ENCODE peak calls at places on chromosome 16, in ten cellular contexts. N is M059J; Q is HEK293T; A is T1000; O is Peyer's patch; C is stimulated activated CD8-positive, alpha-beta memory T cell treated with anti-CD3 and anti-CD28 coated beads, Interleukin-2, amount 100 ng/mL, for 1 hour; T is endothelial cell; X is fibroblast of pulmonary artery; S is naive thymus-derived CD8-positive, alpha-beta T cell; P is GM19239. Z is an unnamed sample.

GRCh38 chr16:69286941-69287713 is 24.0 kb upstream of the VPS4A start:
- DNase-seq in N (peak), Q (peak), A (no peak), O (no peak), C (peak), T (peak), X (peak), S (peak), P (peak), Z (peak)

GRCh38 chr16:996672-997071 is 15.1 kb downstream of the SOX8 start:
- DNase-seq in N (no peak), Q (no peak), A (no peak), O (no peak), C (no peak), T (no peak), X (no peak), S (peak), P (no peak), Z (no peak)

GRCh38 chr16:75060708-75061107 is 55.9 kb downstream of the LDHD start:
- DNase-seq in N (no peak), Q (no peak), A (no peak), O (no peak), C (no peak), T (no peak), X (no peak), S (no peak), P (no peak), Z (no peak)

GRCh38 chr16:70751593-70751992 is 49.4 kb downstream of the VAC14 start:
- DNase-seq in N (no peak), Q (no peak), A (no peak), O (no peak), C (no peak), T (no peak), X (no peak), S (no peak), P (no peak), Z (no peak)

GRCh38 chr16:81429045-81429521 is 15.5 kb upstream of the CMIP start:
- DNase-seq in N (peak), Q (peak), A (no peak), O (no peak), C (no peak), T (peak), X (peak), S (no peak), P (no peak), Z (peak)

GRCh38 chr16:66408181-66409048 is 18.7 kb upstream of the BEAN1 start:
- DNase-seq in N (peak), Q (no peak), A (peak), O (no peak), C (no peak), T (peak), X (peak), S (peak), P (no peak), Z (no peak)

GRCh38 chr16:23497543-23497868 is 12.8 kb downstream of the GGA2 start:
- DNase-seq in N (no peak), Q (no peak), A (no peak), O (no peak), C (no peak), T (no peak), X (no peak), S (no peak), P (no peak), Z (no peak)

GRCh38 chr16:85415196-85415988 is 197.7 kb upstream of the GSE1 start:
- DNase-seq in N (no peak), Q (no peak), A (no peak), O (no peak), C (no peak), T (peak), X (no peak), S (no peak), P (no peak), Z (no peak)

GRCh38 chr16:46830417-46830901 is 521 bp downstream of the C16orf87 start:
- DNase-seq in N (peak), Q (peak), A (no peak), O (no peak), C (peak), T (peak), X (peak), S (no peak), P (no peak), Z (no peak)

GRCh38 chr16:55701442-55702319 is 45.9 kb downstream of the SLC6A2 start:
- DNase-seq in N (peak), Q (peak), A (peak), O (peak), C (no peak), T (peak), X (peak), S (peak), P (peak), Z (peak)

GRCh38 chr16:67959930-67960329 is 8.5 kb downstream of the SLC12A4 start:
- DNase-seq in N (no peak), Q (no peak), A (no peak), O (no peak), C (no peak), T (no peak), X (no peak), S (no peak), P (no peak), Z (no peak)

GRCh38 chr16:85592700-85593502 is 20.2 kb upstream of the GSE1 start:
- DNase-seq in N (peak), Q (no peak), A (no peak), O (no peak), C (no peak), T (no peak), X (no peak), S (no peak), P (no peak), Z (peak)

GRCh38 chr16:10103700-10104099 is 78.5 kb downstream of the GRIN2A start:
- DNase-seq in N (no peak), Q (no peak), A (no peak), O (no peak), C (no peak), T (no peak), X (no peak), S (no peak), P (no peak), Z (no peak)

GRCh38 chr16:10880609-10881452 is 3.8 kb downstream of the CIITA start:
- DNase-seq in N (no peak), Q (no peak), A (no peak), O (no peak), C (no peak), T (no peak), X (no peak), S (no peak), P (no peak), Z (no peak)

GRCh38 chr16:14069818-14070217 is 1.3 kb upstream of the MRTFB start:
- DNase-seq in N (no peak), Q (no peak), A (no peak), O (no peak), C (no peak), T (no peak), X (no peak), S (no peak), P (no peak), Z (no peak)

GRCh38 chr16:27242398-27242797 is 26.2 kb downstream of the NSMCE1 start:
- DNase-seq in N (no peak), Q (no peak), A (no peak), O (no peak), C (no peak), T (no peak), X (no peak), S (no peak), P (no peak), Z (no peak)

GRCh38 chr16:12062343-12063003 is 85.9 kb downstream of the SNX29 start:
- DNase-seq in N (peak), Q (no peak), A (peak), O (no peak), C (no peak), T (no peak), X (peak), S (no peak), P (no peak), Z (peak)

GRCh38 chr16:58047557-58048348 is 22.2 kb downstream of the MMP15 start:
- DNase-seq in N (no peak), Q (no peak), A (no peak), O (peak), C (no peak), T (peak), X (peak), S (no peak), P (no peak), Z (no peak)

GRCh38 chr16:75288596-75289120 is 37.2 kb upstream of the BCAR1 start:
- DNase-seq in N (no peak), Q (no peak), A (no peak), O (no peak), C (peak), T (no peak), X (no peak), S (peak), P (no peak), Z (no peak)

GRCh38 chr16:57475711-57476339 is 10.5 kb downstream of the DOK4 start:
- DNase-seq in N (peak), Q (peak), A (no peak), O (no peak), C (peak), T (peak), X (peak), S (peak), P (peak), Z (peak)

GRCh38 chr16:24689128-24689527 is 40.3 kb upstream of the TNRC6A start:
- DNase-seq in N (peak), Q (peak), A (no peak), O (no peak), C (no peak), T (peak), X (peak), S (no peak), P (no peak), Z (no peak)

Z was measured in AG08396.